ENCODE peak calls at places on chromosomes 7 and 10, in nine cellular contexts. Z, H, K, E, X, I, P, V and W are unnamed samples.

GRCh38 chr7:139563856-139564255 is 40.4 kb downstream of the CLEC2L start:
- DNase-seq in K (no peak), I (no peak), E (no peak), V (no peak), Z (no peak), H (no peak), X (no peak), P (no peak), W (no peak)

GRCh38 chr10:75180592-75180991 is 30.0 kb upstream of the VDAC2 start:
- DNase-seq in E (no peak), I (no peak), K (no peak), P (no peak), H (no peak), V (no peak), Z (no peak), X (no peak), W (no peak)

GRCh38 chr10:110067960-110068770 is 60.4 kb downstream of the ADD3 start:
- DNase-seq in I (no peak), E (no peak), Z (no peak), K (no peak), V (no peak), X (no peak), H (no peak), P (peak; percentile 14), W (no peak)

GRCh38 chr7:97671571-97671970 is 60.3 kb upstream of the TAC1 start:
- DNase-seq in V (no peak), P (no peak), K (no peak), I (no peak), H (no peak), X (no peak), E (no peak), Z (no peak), W (no peak)

GRCh38 chr10:72311667-72312066 is 37.9 kb downstream of the DDIT4 start:
- DNase-seq in I (no peak), K (no peak), H (no peak), P (no peak), Z (no peak), X (no peak), E (no peak), V (no peak), W (no peak)

GRCh38 chr7:38561166-38561565 is 70.0 kb downstream of the AMPH start:
- DNase-seq in Z (no peak), V (no peak), H (no peak), K (no peak), X (no peak), P (no peak), E (no peak), I (no peak), W (peak; percentile 53)

GRCh38 chr10:30455816-30456215 is 21.8 kb downstream of the MAP3K8 start:
- DNase-seq in X (no peak), P (peak; percentile 20), K (no peak), Z (no peak), H (no peak), I (no peak), E (no peak), V (no peak), W (no peak)

GRCh38 chr7:47600199-47601118 is 18.5 kb upstream of the TNS3 start:
- DNase-seq in H (peak; percentile 88), E (no peak), V (no peak), I (no peak), K (peak; percentile 19), Z (no peak), P (no peak), X (no peak), W (no peak)

GRCh38 chr7:29564455-29565185 is 985 bp downstream of the PRR15 start:
- DNase-seq in I (no peak), H (peak; percentile 98), K (peak; percentile 42), X (no peak), Z (no peak), E (peak; percentile 40), P (no peak), V (no peak), W (peak; percentile 43)

GRCh38 chr10:14285941-14286555 is 44.7 kb downstream of the FRMD4A start:
- DNase-seq in X (no peak), I (no peak), P (no peak), K (no peak), Z (no peak), V (no peak), E (no peak), H (no peak), W (no peak)

GRCh38 chr7:150332852-150333635 is 8.4 kb downstream of the RARRES2 start:
- DNase-seq in P (no peak), X (no peak), V (no peak), H (no peak), E (no peak), Z (no peak), I (no peak), K (no peak), W (no peak)

GRCh38 chr10:88493676-88494483 is 89.2 kb downstream of the RNLS start:
- DNase-seq in K (no peak), I (no peak), P (no peak), X (no peak), Z (no peak), H (no peak), E (no peak), V (no peak), W (no peak)

GRCh38 chr10:13317474-13317873 is 17.6 kb upstream of the PHYH start:
- DNase-seq in K (no peak), V (no peak), X (no peak), Z (no peak), E (no peak), P (no peak), I (no peak), H (no peak), W (no peak)